ENCODE peak calls at places on chromosomes 3 and 15, in four cellular contexts. U, J, B and L are unnamed samples.
A peak's percentile ranks its signal among the peaks of the same experiment; 100 is the strongest.

GRCh38 chr3:138696661-138697370 is 88.2 kb downstream of the FAIM start:
- DNase-seq in J (no peak), B (no peak), U (no peak), L (no peak)

GRCh38 chr3:11581237-11582122 is 62.2 kb downstream of the VGLL4 start:
- DNase-seq in J (no peak), B (no peak), U (no peak), L (no peak)

GRCh38 chr3:110419571-110419970 is 652.0 kb upstream of the NECTIN3 start:
- DNase-seq in B (no peak), J (no peak), U (no peak), L (no peak)

GRCh38 chr15:29089731-29090616 is 179.6 kb downstream of the NSMCE3 start:
- DNase-seq in J (no peak), U (no peak), B (no peak), L (no peak)

GRCh38 chr3:4989649-4989966 is 10.4 kb downstream of the BHLHE40 start:
- DNase-seq in B (no peak), J (no peak), U (no peak), L (no peak)

GRCh38 chr3:141949394-141949793 is 73.0 kb downstream of the ATP1B3 start:
- DNase-seq in J (no peak), B (no peak), U (no peak), L (no peak)

GRCh38 chr3:173354124-173354523 is 43.4 kb upstream of the NLGN1 start:
- DNase-seq in J (no peak), U (no peak), B (no peak), L (no peak)

GRCh38 chr3:54698059-54698458 is 229.8 kb downstream of the LRTM1 start:
- DNase-seq in J (no peak), U (no peak), B (no peak), L (no peak)

GRCh38 chr15:59299919-59300617 is 72.6 kb downstream of the MYO1E start:
- DNase-seq in B (no peak), J (peak; percentile 94), U (peak; percentile 96), L (peak; percentile 83)

GRCh38 chr3:50204804-50205718 is at the start of gene SLC38A3:
- DNase-seq in B (peak; percentile 47), U (no peak), J (no peak), L (no peak)
- H3K27me3 ChIP-seq in B (no peaks in the 10 kb centered on the region), U (no peaks in the 10 kb centered on the region), J (peaks cover 27% of the 10 kb centered on the region), L (no peaks in the 10 kb centered on the region)

GRCh38 chr3:165854696-165855095 is 17.5 kb upstream of the BCHE start:
- DNase-seq in J (no peak), B (no peak), U (no peak), L (no peak)
- TF ChIP-seq CTCF in J (peak; percentile 84), B (no peak), U (peak; percentile 31), L (peak; percentile 24)

DNA sequence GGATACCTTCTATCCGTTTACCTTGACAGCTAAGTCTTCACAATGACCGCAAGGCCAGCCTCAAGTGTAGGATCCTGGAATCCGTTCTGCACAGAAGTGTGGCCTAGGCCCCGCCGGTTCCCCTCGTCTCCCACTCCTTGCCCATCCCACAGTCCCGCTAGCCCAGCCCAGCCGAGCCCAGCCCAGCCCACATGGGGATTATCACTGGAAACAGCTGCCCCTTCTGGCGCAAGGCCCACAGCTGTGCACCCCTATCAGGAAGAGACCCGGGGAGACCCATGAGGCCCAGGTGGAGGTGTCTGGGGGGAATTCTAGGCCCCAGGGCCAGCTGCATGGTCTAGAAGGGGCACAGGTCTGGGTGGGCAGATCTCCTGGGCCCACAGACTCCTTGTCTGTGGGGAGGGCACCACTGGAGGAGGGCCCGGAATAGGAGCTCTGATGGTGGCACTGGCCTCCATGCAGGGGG is 27.9 kb upstream of the KLF13 start:
- DNase-seq in B (no peak), U (peak; percentile 62), J (peak; percentile 58), L (no peak)
- H3K27ac ChIP-seq in B (no peak overlapping the region), U (no peak overlapping the region), J (no peak overlapping the region), L (no peak overlapping the region)

DNA sequence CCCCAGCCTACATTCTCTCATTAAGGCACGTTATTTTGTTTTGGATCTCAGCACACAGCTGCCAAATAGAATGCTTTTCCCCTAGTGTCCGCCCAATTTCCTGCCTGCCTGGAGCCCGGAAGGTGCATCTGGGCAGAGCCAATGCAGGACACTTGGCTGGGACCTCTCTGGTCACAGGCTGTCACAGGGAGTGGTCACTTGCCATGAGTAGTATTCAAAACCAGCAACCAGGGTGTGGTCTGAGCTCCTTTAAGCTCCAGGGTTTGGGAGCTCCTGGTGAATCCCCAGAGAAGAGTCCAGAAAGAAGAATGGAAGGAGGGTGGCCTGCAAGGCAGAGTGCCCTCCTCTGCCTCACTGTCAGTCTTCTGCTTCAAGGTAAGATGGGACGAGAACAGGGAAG is at the start of gene HTR3C:
- DNase-seq in U (no peak), J (no peak), B (no peak), L (no peak)
- H3K27me3 ChIP-seq in U (no peaks in the 10 kb centered on the region), J (no peaks in the 10 kb centered on the region), B (no peaks in the 10 kb centered on the region), L (no peaks in the 10 kb centered on the region)

DNA sequence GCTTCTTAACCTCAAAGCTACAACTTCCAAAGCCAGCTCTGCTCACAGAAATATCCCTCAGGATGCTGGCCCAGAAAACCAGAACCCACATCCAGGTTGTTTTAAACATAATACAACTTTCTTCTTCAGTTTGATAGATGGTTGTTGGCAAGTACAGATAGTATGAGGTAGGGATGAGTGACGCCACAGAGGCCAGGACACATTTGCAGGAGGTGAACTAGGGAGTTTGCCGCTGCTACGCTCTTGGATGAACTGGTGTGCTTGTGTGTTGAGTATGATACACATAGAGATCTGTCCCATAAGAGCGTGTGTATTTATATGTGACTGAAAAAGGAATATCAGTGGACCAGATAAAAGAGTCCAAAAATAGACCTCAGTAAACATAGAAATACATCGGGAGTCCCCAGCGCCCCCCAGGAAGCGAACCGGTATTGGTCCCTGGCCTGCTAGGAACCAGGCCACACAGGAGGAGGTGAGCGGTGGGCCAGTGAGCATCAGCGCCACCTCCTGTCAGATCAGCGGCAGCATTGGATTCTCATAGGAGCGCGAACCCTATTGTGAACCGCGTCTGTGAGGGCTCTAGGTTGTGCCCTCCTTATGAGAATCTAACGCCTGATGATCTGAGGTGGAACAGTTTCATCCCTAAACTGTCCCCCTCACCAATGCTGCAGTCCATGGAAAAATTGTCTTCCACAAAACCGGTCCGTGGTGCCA is 98.0 kb downstream of the LRRK1 start:
- DNase-seq in U (peak; percentile 54), J (peak; percentile 46), B (no peak), L (no peak)
- TF ChIP-seq CTCF in U (no peak), J (peak; percentile 47), B (no peak), L (no peak)

GRCh38 chr15:84785053-84785452 is 32.1 kb upstream of the ALPK3 start:
- DNase-seq in U (no peak), J (no peak), B (no peak), L (no peak)
- H3K27ac ChIP-seq in U (no peak overlapping the region), J (no peak overlapping the region), B (no peak overlapping the region), L (peak overlapping the region; percentile 41)

DNA sequence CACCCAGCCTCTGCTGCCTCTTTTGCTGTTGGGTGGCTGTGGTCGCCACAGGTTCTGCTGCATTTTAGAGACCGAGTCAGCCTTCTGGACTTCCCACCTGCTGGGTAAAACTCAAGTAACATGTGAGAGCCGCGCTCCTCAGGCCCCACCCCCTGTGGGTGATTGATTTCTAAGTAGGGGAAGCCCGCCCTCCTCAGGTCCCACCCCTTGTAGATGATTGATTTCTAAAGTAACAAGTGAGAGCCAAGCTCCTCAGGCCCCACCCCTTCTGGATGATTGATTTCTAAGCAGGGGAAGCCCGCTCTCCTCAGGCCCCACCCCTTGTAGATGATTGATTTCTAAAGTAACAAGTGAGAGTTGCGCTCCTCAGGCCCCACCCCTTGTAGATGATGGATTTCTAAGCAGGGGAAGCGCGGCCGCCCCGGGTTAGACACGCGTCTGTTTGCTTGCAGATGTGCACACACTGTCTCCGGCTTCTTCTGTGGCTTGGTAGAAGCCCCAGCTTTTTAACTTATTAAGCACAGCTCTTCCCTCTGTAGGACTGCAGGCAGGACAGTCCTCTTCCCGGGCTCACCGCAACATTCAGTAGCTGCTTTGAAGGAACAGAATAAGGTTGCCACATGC is 83.4 kb downstream of the FAM43A start:
- DNase-seq in U (peak; percentile 95), J (peak; percentile 89), B (peak; percentile 86), L (peak; percentile 92)
- H3K27me3 ChIP-seq in U (no peaks in the 10 kb centered on the region), J (no peaks in the 10 kb centered on the region), B (no peaks in the 10 kb centered on the region), L (no peaks in the 10 kb centered on the region)

DNA sequence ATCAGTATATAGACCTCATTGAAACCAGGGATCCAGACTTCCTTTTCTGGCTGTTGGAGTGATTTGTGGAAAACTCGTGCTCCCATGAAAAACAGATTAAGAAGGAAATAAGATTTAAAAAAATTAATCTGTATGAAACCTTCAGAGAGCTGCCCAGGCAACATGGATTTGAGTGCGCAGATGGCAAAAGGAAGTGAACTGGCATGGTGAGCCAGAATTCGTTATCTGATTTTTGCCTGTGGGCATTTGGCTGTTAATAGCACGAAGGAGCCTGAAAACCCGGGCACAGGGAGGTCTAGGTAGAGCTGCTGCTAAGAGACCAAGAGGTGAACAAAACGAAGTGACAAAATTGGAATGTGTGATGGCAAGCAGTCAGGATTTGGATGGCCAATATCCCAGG is 19.1 kb upstream of the SPINK8 start:
- DNase-seq in U (no peak), B (no peak), J (no peak), L (no peak)
- TF ChIP-seq CTCF in U (no peak), B (no peak), J (no peak), L (no peak)

GRCh38 chr3:73716418-73716817 is 91.7 kb upstream of the PDZRN3 start:
- DNase-seq in U (no peak), J (no peak), B (no peak), L (no peak)
- H3K27ac ChIP-seq in U (no peak overlapping the region), J (no peak overlapping the region), B (no peak overlapping the region), L (no peak overlapping the region)